ENCODE peak calls at places on chromosomes 12 and 14, in nine cellular contexts. G, M, J, N, I, S, T, H and C are unnamed samples.

GRCh38 chr14:100131181-100131580 is 28.3 kb downstream of the DEGS2 start:
- DNase-seq in J (no peak), S (no peak), T (no peak), N (no peak), H (no peak), M (peak; percentile 46), G (no peak), I (no peak), C (peak; percentile 67)

GRCh38 chr12:50110762-50111416 is 1.1 kb upstream of the COX14 start:
- DNase-seq in H (no peak), M (peak; percentile 76), S (peak; percentile 93), T (peak; percentile 50), N (peak; percentile 23), G (no peak), J (no peak), I (peak; percentile 83), C (peak; percentile 69)

GRCh38 chr14:39483682-39484081 is 51.4 kb upstream of the FBXO33 start:
- DNase-seq in I (no peak), N (no peak), J (no peak), M (no peak), H (no peak), G (no peak), T (no peak), S (no peak), C (no peak)

GRCh38 chr14:59964251-59965007 is 44.5 kb downstream of the LRRC9 start:
- DNase-seq in S (peak; percentile 10), I (no peak), M (no peak), N (peak; percentile 42), H (no peak), G (no peak), T (no peak), J (peak; percentile 35), C (no peak)

GRCh38 chr12:75658826-75659823 is 147.7 kb upstream of the KRR1 start:
- DNase-seq in G (no peak), I (no peak), S (peak; percentile 74), N (peak; percentile 83), H (no peak), T (no peak), M (peak; percentile 72), J (no peak), C (no peak)

GRCh38 chr14:85273099-85273677 is 256.8 kb upstream of the FLRT2 start:
- DNase-seq in M (no peak), I (no peak), T (no peak), H (no peak), J (no peak), S (no peak), G (no peak), N (no peak), C (no peak)

GRCh38 chr12:90938451-90938850 is 16.5 kb downstream of the CCER1 start:
- DNase-seq in J (no peak), S (peak; percentile 20), T (no peak), G (no peak), M (no peak), H (no peak), I (no peak), N (peak; percentile 80), C (no peak)

GRCh38 chr12:106084048-106084671 is 54.6 kb downstream of the NUAK1 start:
- DNase-seq in T (no peak), J (no peak), N (peak; percentile 92), S (peak; percentile 88), G (no peak), H (peak; percentile 89), I (no peak), M (peak; percentile 68), C (no peak)

GRCh38 chr12:129964826-129965457 is 61.1 kb upstream of the TMEM132D start:
- DNase-seq in G (no peak), T (no peak), N (no peak), J (no peak), H (no peak), S (no peak), M (no peak), I (no peak), C (no peak)

GRCh38 chr12:62761658-62762057 is 173.3 kb downstream of the PPM1H start:
- DNase-seq in M (no peak), J (no peak), I (no peak), N (peak; percentile 64), G (no peak), H (no peak), S (peak; percentile 85), T (no peak), C (no peak)

GRCh38 chr14:52960627-52961026 is 9.8 kb upstream of the FERMT2 start:
- DNase-seq in I (no peak), J (no peak), T (no peak), H (no peak), S (no peak), N (no peak), M (no peak), G (no peak), C (no peak)

GRCh38 chr12:55019784-55020183 is at the start of gene NEUROD4:
- DNase-seq in T (no peak), N (peak; percentile 78), H (peak; percentile 21), S (peak; percentile 79), M (peak; percentile 67), J (peak; percentile 26), G (peak; percentile 3), I (peak; percentile 11), C (peak; percentile 58)

GRCh38 chr14:67763158-67763822 is 53.1 kb downstream of the ZFYVE26 start:
- DNase-seq in T (no peak), J (no peak), M (no peak), N (no peak), I (no peak), S (no peak), H (no peak), G (no peak), C (no peak)

GRCh38 chr12:12613334-12613733 is 1.7 kb downstream of the CREBL2 start:
- DNase-seq in M (no peak), S (no peak), T (no peak), H (no peak), G (no peak), N (no peak), J (peak; percentile 27), I (peak; percentile 23), C (no peak)